ENCODE peak calls at places on chromosomes 16 and 17, in four cellular contexts. V, E, T and W are unnamed samples.

GRCh38 chr17:7557147-7557764 is 1.3 kb upstream of the TNFSF13 start:
- DNase-seq in T (no peak), V (no peak), E (no peak), W (no peak)

GRCh38 chr16:104828-105374 is 26.9 kb downstream of the MPG start:
- DNase-seq in V (no peak), E (no peak), T (no peak), W (no peak)

GRCh38 chr17:42900460-42901331 is at the start of gene G6PC1:
- DNase-seq in E (no peak), V (no peak), T (no peak), W (no peak)

GRCh38 chr16:69589434-69590269 is 23.9 kb downstream of the NFAT5 start:
- DNase-seq in V (no peak), T (no peak), E (no peak), W (no peak)

GRCh38 chr16:51153275-51153991 is 2.4 kb upstream of the SALL1 start:
- DNase-seq in V (no peak), E (peak; percentile 35), T (no peak), W (no peak)

GRCh38 chr17:75723201-75723930 is 2.1 kb downstream of the ITGB4 start:
- DNase-seq in T (no peak), E (no peak), V (peak; percentile 72), W (no peak)

GRCh38 chr16:56744996-56745640 is 15.2 kb downstream of the NUP93 start:
- DNase-seq in V (no peak), T (no peak), E (no peak), W (no peak)

GRCh38 chr17:82718986-82719685 is 2.6 kb downstream of the FN3KRP start:
- DNase-seq in E (no peak), V (no peak), T (no peak), W (no peak)

GRCh38 chr17:66273391-66273722 is 29.1 kb upstream of the PRKCA start:
- DNase-seq in V (no peak), T (no peak), E (no peak), W (no peak)

GRCh38 chr17:66268247-66268927 is 34.0 kb upstream of the PRKCA start:
- DNase-seq in E (no peak), T (peak; percentile 66), V (peak; percentile 56), W (no peak)

GRCh38 chr17:66271512-66271911 is 30.9 kb upstream of the PRKCA start:
- DNase-seq in E (no peak), T (no peak), V (no peak), W (no peak)

GRCh38 chr17:66272699-66273390 is 29.6 kb upstream of the PRKCA start:
- DNase-seq in T (no peak), V (peak; percentile 73), E (no peak), W (no peak)

GRCh38 chr17:66270106-66270505 is 32.3 kb upstream of the PRKCA start:
- DNase-seq in T (no peak), E (no peak), V (no peak), W (no peak)
- TF ChIP-seq CTCF in T (no peak), E (no peak), V (no peak), W (no peak)

GRCh38 chr17:80892900-80893603 is 98.6 kb upstream of the CHMP6 start:
- DNase-seq in T (no peak), E (no peak), V (peak; percentile 27), W (no peak)
- H3K4me3 ChIP-seq in T (no peak overlapping the region), E (no peak overlapping the region), V (no peak overlapping the region), W (no peak overlapping the region)

DNA sequence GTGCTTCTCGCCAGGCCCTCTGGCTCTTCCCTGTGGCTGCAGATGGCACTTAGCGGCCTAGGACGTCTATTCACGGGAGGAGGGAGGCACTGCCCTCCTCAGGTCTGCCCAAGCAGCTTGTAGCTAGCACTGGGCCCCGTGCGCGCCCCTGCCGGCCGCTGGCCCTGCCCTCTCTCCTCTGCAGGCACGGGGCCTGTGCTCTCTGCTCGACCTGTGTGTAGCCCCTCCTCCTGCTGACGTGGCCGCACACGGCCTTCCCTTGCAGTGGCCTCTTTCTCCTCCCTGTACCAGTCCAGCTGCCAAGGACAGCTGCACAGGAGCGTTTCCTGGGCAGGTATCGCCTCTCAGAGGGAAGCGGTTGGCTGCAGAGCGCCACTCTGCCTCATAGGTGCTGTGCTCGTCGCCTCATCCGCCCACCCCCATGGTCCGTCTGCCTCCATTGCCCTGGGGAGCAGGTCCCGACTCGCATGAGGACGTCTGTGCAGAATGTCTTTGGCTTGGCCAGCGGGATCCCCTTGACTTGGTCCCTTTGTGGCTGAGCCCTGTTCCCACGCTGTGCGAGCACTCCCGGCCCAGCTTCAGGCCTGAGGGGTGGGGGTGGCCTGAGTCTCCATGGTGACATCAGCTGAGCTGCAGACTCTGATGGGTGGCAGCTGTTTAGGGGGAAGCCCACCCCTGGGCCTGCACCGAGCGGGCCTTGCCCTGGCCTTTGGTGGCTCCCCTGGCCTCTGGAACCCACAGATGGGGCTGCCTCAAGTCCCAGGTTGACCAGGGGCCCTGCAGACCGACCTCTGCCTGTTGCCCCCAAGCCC is 34.6 kb downstream of the TSC2 start:
- DNase-seq in E (no peak), V (peak; percentile 75), T (no peak), W (no peak)
- TF ChIP-seq CTCF in E (no peak), V (peak; percentile 32), T (no peak), W (no peak)

GRCh38 chr16:29825145-29826044 is 5.1 kb downstream of the MVP start:
- DNase-seq in V (peak; percentile 27), T (no peak), E (no peak), W (peak; percentile 97)
- H3K4me3 ChIP-seq in V (no peak overlapping the region), T (peak overlapping the region; percentile 23), E (no peak overlapping the region), W (peak overlapping the region; percentile 12)

DNA sequence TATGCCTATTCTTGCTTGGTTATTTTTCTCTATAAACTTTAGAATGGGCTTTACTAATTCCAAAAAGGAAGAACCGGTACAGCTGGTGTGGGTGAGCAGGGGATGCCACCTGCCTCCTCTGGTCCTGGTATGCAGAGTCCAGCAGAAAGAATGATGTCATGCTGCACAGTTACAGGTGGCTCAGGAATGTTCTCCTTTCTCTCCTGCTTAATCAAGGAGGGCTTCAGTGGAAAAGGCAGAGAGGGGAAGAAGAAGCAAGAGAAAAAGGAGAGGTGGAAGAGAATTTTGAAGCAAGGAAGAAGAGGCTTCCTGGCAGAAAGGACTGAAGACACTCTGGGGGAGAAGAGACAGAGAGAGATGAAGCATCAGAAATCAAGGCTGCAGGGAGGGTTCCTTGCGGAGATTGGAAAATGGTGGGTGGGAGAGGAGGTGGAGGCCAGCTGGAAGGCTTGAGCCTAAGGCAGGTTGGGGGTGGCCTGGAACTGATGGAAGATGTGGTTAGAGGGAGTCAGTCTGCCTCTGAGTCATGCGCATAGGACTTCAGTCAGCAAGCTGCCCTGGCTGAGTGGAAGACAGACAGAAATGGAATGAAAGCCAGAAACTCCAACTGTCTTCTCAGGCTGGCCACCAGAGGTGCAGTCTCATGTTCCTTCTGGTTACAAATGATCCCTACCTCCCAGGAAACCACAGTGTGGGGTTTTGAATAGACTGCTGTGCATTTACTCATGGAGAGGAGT is 64.6 kb upstream of the CRHR1 start:
- DNase-seq in V (peak; percentile 84), T (peak; percentile 50), E (no peak), W (peak; percentile 75)
- TF ChIP-seq CTCF in V (peak; percentile 61), T (peak; percentile 55), E (peak; percentile 54), W (peak; percentile 83)

DNA sequence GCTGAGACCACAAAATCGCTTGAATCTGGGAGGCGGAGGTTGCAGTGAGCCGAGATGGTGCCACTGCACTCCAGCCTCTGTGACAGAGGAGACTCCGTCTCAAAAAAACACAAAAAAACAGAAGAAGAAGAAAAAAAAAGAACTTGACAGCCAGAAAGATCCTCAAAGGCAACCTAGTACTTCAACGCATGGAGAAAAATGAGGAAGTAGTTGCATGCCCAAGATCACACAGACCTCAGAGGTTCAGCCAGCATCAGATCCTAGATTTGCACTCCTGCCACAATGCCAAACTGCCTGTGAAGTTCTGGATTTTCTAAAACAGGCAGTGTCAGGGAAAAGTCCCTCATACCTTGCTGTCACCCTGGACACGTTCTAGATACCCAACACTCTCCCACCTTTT is 1.5 kb downstream of the ATPAF2 start:
- DNase-seq in V (no peak), E (no peak), T (no peak), W (no peak)
- H3K4me3 ChIP-seq in V (no peak overlapping the region), E (no peak overlapping the region), T (no peak overlapping the region), W (no peak overlapping the region)

GRCh38 chr16:11586856-11587642 is at the start of gene LITAF:
- DNase-seq in E (peak; percentile 92), T (no peak), V (no peak), W (peak; percentile 61)
- TF ChIP-seq CTCF in E (no peak), T (no peak), V (peak; percentile 5), W (no peak)